ENCODE peak calls at places on chromosomes 3 and 15, in ten cellular contexts. B is AG08396; A is activated B cell treated with CpG ODN at 0.5 μM for 24 hours; E is HT1080; G is activated naive CD4-positive, alpha-beta T cell treated with anti-CD3 and anti-CD28 coated beads, Interleukin-2, amount 50 U/mL, for 72 hours; Y is AML-193; K is NCI-H774; W is activated T-cell treated with anti-CD3 and anti-CD28 coated beads for 1 hour; C is gastrocnemius medialis; Q is endothelial cell. P is an unnamed sample.

GRCh38 chr3:35707904-35708303 is 68.6 kb downstream of the ARPP21 start:
- DNase-seq in B (no peak), A (no peak), E (peak), G (no peak), Y (no peak), K (no peak), W (no peak), C (no peak), Q (no peak), P (peak)

GRCh38 chr15:61556037-61556648 is 327.0 kb upstream of the RORA start:
- DNase-seq in B (no peak), A (no peak), E (peak), G (no peak), Y (no peak), K (no peak), W (no peak), C (no peak), Q (no peak), P (peak)

GRCh38 chr3:46575577-46576222 is 9.6 kb upstream of the LRRC2 start:
- DNase-seq in B (no peak), A (no peak), E (no peak), G (no peak), Y (no peak), K (no peak), W (no peak), C (no peak), Q (no peak), P (no peak)

GRCh38 chr3:48464713-48465221 is 18.2 kb downstream of the ATRIP start:
- DNase-seq in B (no peak), A (no peak), E (no peak), G (no peak), Y (no peak), K (no peak), W (no peak), C (no peak), Q (no peak), P (no peak)

GRCh38 chr3:192449036-192449435 is 278.3 kb downstream of the FGF12 start:
- DNase-seq in B (no peak), A (no peak), E (no peak), G (no peak), Y (peak), K (peak), W (no peak), C (no peak), Q (no peak), P (no peak)

GRCh38 chr3:106029941-106030619 is 161.3 kb upstream of the CBLB start:
- DNase-seq in B (no peak), A (no peak), E (no peak), G (no peak), Y (no peak), K (no peak), W (no peak), C (no peak), Q (no peak), P (peak)

GRCh38 chr3:114080201-114080600 is 23.7 kb downstream of the QTRT2 start:
- DNase-seq in B (no peak), A (no peak), E (no peak), G (no peak), Y (no peak), K (no peak), W (no peak), C (no peak), Q (no peak), P (no peak)

GRCh38 chr15:44729394-44729913 is 6.9 kb upstream of the TRIM69 start:
- DNase-seq in B (no peak), A (no peak), E (no peak), G (no peak), Y (no peak), K (no peak), W (no peak), C (no peak), Q (no peak), P (peak)

GRCh38 chr3:187930021-187930420 is 184.8 kb upstream of the BCL6 start:
- DNase-seq in B (no peak), A (no peak), E (no peak), G (no peak), Y (no peak), K (no peak), W (no peak), C (no peak), Q (no peak), P (no peak)

GRCh38 chr3:149581681-149582349 is 76.0 kb downstream of the WWTR1 start:
- DNase-seq in B (peak), A (no peak), E (peak), G (no peak), Y (no peak), K (no peak), W (no peak), C (peak), Q (no peak), P (peak)

GRCh38 chr3:23944007-23944760 is 902 bp upstream of the NR1D2 start:
- DNase-seq in B (no peak), A (no peak), E (no peak), G (no peak), Y (no peak), K (no peak), W (no peak), C (no peak), Q (no peak), P (no peak)

GRCh38 chr15:92899910-92900711 is at the start of gene CHD2:
- DNase-seq in B (peak), A (peak), E (peak), G (peak), Y (peak), K (peak), W (peak), C (peak), Q (peak), P (peak)

GRCh38 chr15:57921371-57921770 is 144.1 kb downstream of the ALDH1A2 start:
- DNase-seq in B (no peak), A (no peak), E (no peak), G (no peak), Y (no peak), K (no peak), W (no peak), C (peak), Q (no peak), P (no peak)

GRCh38 chr15:66151809-66152208 is 101.7 kb downstream of the MEGF11 start:
- DNase-seq in B (no peak), A (no peak), E (no peak), G (no peak), Y (no peak), K (peak), W (no peak), C (no peak), Q (no peak), P (no peak)

GRCh38 chr15:70714575-70714974 is 48.8 kb downstream of the UACA start:
- DNase-seq in B (no peak), A (no peak), E (no peak), G (no peak), Y (no peak), K (no peak), W (no peak), C (no peak), Q (no peak), P (no peak)

GRCh38 chr3:49641921-49642707 is 32.0 kb upstream of the APEH start:
- DNase-seq in B (no peak), A (no peak), E (no peak), G (no peak), Y (no peak), K (no peak), W (no peak), C (no peak), Q (no peak), P (no peak)

GRCh38 chr3:115386347-115386746 is 237.0 kb upstream of the GAP43 start:
- DNase-seq in B (no peak), A (no peak), E (no peak), G (no peak), Y (no peak), K (no peak), W (no peak), C (no peak), Q (no peak), P (no peak)

GRCh38 chr15:80105193-80105984 is 45.9 kb downstream of the ZFAND6 start:
- DNase-seq in B (peak), A (no peak), E (peak), G (no peak), Y (no peak), K (no peak), W (no peak), C (no peak), Q (no peak), P (peak)

GRCh38 chr3:45881031-45882022 is 5.0 kb upstream of the CCR9 start:
- DNase-seq in B (peak), A (no peak), E (peak), G (peak), Y (no peak), K (no peak), W (no peak), C (no peak), Q (no peak), P (peak)

GRCh38 chr3:53162672-53163458 is 1.9 kb downstream of the PRKCD start:
- DNase-seq in B (no peak), A (peak), E (no peak), G (peak), Y (no peak), K (no peak), W (peak), C (no peak), Q (no peak), P (no peak)

GRCh38 chr3:26637698-26638097 is 15.1 kb downstream of the LRRC3B start:
- DNase-seq in B (no peak), A (no peak), E (no peak), G (no peak), Y (no peak), K (no peak), W (no peak), C (no peak), Q (no peak), P (no peak)

GRCh38 chr3:115272036-115272824 is 125.1 kb upstream of the ZBTB20 start:
- DNase-seq in B (peak), A (no peak), E (peak), G (no peak), Y (no peak), K (peak), W (no peak), C (peak), Q (no peak), P (peak)

GRCh38 chr3:143674100-143674968 is 173.9 kb downstream of the SLC9A9 start:
- DNase-seq in B (peak), A (peak), E (peak), G (peak), Y (peak), K (peak), W (peak), C (peak), Q (peak), P (peak)

GRCh38 chr15:93488157-93488803 is 399.3 kb upstream of the RGMA start:
- DNase-seq in B (no peak), A (no peak), E (no peak), G (no peak), Y (no peak), K (no peak), W (no peak), C (no peak), Q (no peak), P (no peak)

GRCh38 chr3:123025642-123026521 is 1.7 kb downstream of the SEMA5B start:
- DNase-seq in B (no peak), A (no peak), E (no peak), G (no peak), Y (no peak), K (no peak), W (no peak), C (no peak), Q (peak), P (no peak)

GRCh38 chr3:98628317-98628716 is 34.9 kb upstream of the CPOX start:
- DNase-seq in B (no peak), A (no peak), E (no peak), G (no peak), Y (no peak), K (no peak), W (no peak), C (no peak), Q (no peak), P (no peak)

GRCh38 chr3:10998542-10998941 is 6.0 kb downstream of the SLC6A1 start:
- DNase-seq in B (no peak), A (no peak), E (no peak), G (no peak), Y (no peak), K (no peak), W (no peak), C (no peak), Q (no peak), P (no peak)

GRCh38 chr3:114310701-114311100 is 16.9 kb downstream of the TIGIT start:
- DNase-seq in B (no peak), A (no peak), E (peak), G (no peak), Y (no peak), K (no peak), W (no peak), C (no peak), Q (no peak), P (peak)

GRCh38 chr3:130905551-130905950 is 11.7 kb downstream of the ATP2C1 start:
- DNase-seq in B (peak), A (no peak), E (no peak), G (no peak), Y (no peak), K (no peak), W (no peak), C (no peak), Q (no peak), P (peak)

GRCh38 chr15:27241942-27242341 is 271.0 kb downstream of the GABRG3 start:
- DNase-seq in B (no peak), A (no peak), E (peak), G (no peak), Y (no peak), K (no peak), W (no peak), C (no peak), Q (no peak), P (no peak)

GRCh38 chr3:70049761-70050160 is 50.2 kb downstream of the SAMMSON start:
- DNase-seq in B (no peak), A (no peak), E (peak), G (no peak), Y (no peak), K (no peak), W (no peak), C (no peak), Q (no peak), P (peak)

GRCh38 chr15:29800441-29801366 is 21.6 kb downstream of the TJP1 start:
- DNase-seq in B (no peak), A (no peak), E (no peak), G (no peak), Y (no peak), K (no peak), W (no peak), C (no peak), Q (no peak), P (no peak)

GRCh38 chr3:174424656-174425055 is 434.5 kb upstream of the NAALADL2 start:
- DNase-seq in B (no peak), A (no peak), E (peak), G (no peak), Y (no peak), K (no peak), W (no peak), C (no peak), Q (no peak), P (no peak)